ENCODE peak calls at places on chromosomes 5 and 9, in ten cellular contexts. C, P, S, F, L, B, U, W, Q and O are unnamed samples.

GRCh38 chr9:74721696-74722660 is 165.7 kb downstream of the TRPM6 start:
- DNase-seq in F (no peak), L (no peak), U (no peak), W (no peak), C (no peak), S (no peak), Q (no peak), P (no peak), B (no peak), O (no peak)

GRCh38 chr5:124996764-124997077 is 250.3 kb upstream of the ZNF608 start:
- DNase-seq in P (no peak), Q (peak), L (peak), U (peak), C (no peak), B (no peak), S (no peak), F (no peak), W (no peak), O (no peak)

GRCh38 chr5:102664946-102665345 is 90.2 kb upstream of the PAM start:
- DNase-seq in W (no peak), B (no peak), C (no peak), U (no peak), S (no peak), P (no peak), Q (no peak), F (no peak), L (no peak), O (no peak)

GRCh38 chr5:144183254-144183889 is 12.7 kb downstream of the KCTD16 start:
- DNase-seq in C (no peak), F (no peak), U (peak), S (no peak), W (no peak), Q (peak), B (no peak), P (no peak), L (peak), O (peak)

GRCh38 chr9:34457266-34458012 is 931 bp downstream of the FAM219A start:
- DNase-seq in B (peak), P (peak), W (peak), U (peak), F (peak), L (peak), Q (peak), C (peak), S (no peak), O (no peak)

GRCh38 chr9:89425921-89426388 is 72.0 kb downstream of the SEMA4D start:
- DNase-seq in P (no peak), U (no peak), L (no peak), W (no peak), S (no peak), Q (no peak), B (no peak), F (no peak), C (no peak), O (no peak)

GRCh38 chr9:96383165-96383939 is at the start of gene SLC35D2:
- DNase-seq in F (peak), C (peak), L (peak), Q (peak), S (peak), W (peak), U (peak), B (peak), P (peak), O (peak)

GRCh38 chr9:123866497-123866896 is 63.4 kb downstream of the DENND1A start:
- DNase-seq in C (no peak), L (peak), S (no peak), U (no peak), B (no peak), W (no peak), P (no peak), F (no peak), Q (peak), O (no peak)

GRCh38 chr9:118038713-118039112 is 334.5 kb downstream of the TLR4 start:
- DNase-seq in B (no peak), C (no peak), L (no peak), W (no peak), S (no peak), P (no peak), Q (no peak), F (no peak), U (no peak), O (no peak)

GRCh38 chr9:123299558-123300126 is 31.3 kb upstream of the STRBP start:
- DNase-seq in S (no peak), P (no peak), Q (no peak), W (no peak), U (no peak), L (no peak), B (no peak), F (peak), C (no peak), O (no peak)

GRCh38 chr5:31809037-31809910 is 170.3 kb downstream of the PDZD2 start:
- DNase-seq in F (peak), Q (peak), C (peak), S (no peak), P (peak), B (no peak), U (peak), L (peak), W (peak), O (peak)

GRCh38 chr9:34417734-34418133 is 40.6 kb downstream of the FAM219A start:
- DNase-seq in F (no peak), B (no peak), C (no peak), P (no peak), L (no peak), U (no peak), Q (no peak), S (no peak), W (no peak), O (no peak)

GRCh38 chr5:122492675-122493074 is 180.6 kb downstream of the SNCAIP start:
- DNase-seq in S (no peak), F (no peak), W (no peak), P (peak), B (no peak), U (peak), Q (no peak), L (peak), C (no peak), O (peak)

GRCh38 chr9:133372144-133372543 is 3.7 kb downstream of the SURF4 start:
- DNase-seq in W (no peak), C (no peak), S (no peak), U (no peak), L (no peak), B (no peak), F (no peak), P (no peak), Q (no peak), O (no peak)

GRCh38 chr9:133377721-133378216 is 1.6 kb downstream of the STKLD1 start:
- DNase-seq in F (no peak), U (peak), P (peak), B (no peak), Q (peak), S (no peak), L (peak), C (no peak), W (no peak), O (no peak)

GRCh38 chr9:133375724-133376654 is at the start of the genes STKLD1 and SURF4:
- DNase-seq in F (peak), Q (peak), U (peak), S (peak), W (peak), B (peak), P (peak), C (peak), L (peak), O (peak)

GRCh38 chr9:133374612-133375115 is 1.2 kb downstream of the SURF4 start:
- DNase-seq in Q (peak), C (no peak), L (peak), B (no peak), P (no peak), F (no peak), W (no peak), U (no peak), S (no peak), O (no peak)

DNA sequence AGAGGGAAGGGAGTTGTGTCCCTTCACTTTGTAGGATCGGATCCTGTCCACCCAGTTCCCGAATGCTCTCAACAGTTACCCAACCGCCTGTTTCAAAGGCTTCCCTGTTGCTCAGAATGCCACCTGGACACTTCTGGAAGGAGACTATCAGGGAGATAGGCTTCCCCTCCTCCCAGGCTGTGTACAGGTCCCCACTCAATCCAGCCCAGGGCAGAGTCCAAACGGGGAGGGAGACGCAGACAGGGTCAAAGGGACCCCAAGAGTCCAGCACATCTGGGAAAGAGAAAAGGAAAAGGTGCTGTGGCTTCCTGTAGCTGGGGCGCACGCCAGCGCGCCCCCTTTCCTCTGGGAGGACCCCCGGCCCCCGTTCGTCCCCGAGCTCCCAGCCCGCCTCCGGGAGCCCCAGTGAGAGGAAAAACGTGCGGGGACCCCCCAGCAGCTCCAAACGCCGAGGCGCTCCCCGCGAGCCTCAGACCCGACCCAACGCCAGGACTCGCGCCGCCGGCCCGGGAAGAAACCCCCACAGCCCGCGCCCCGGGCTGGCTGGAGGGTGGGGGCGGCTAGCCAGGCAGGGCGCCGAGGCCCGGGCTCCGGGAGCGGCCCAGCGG is 640 bp downstream of the SURF4 start:
- DNase-seq in U (peak), Q (peak), W (no peak), C (peak), L (peak), B (no peak), S (peak), F (no peak), P (peak), O (peak)
- TF ChIP-seq CTCF in U (no peak), Q (no peak), W (no peak), C (no peak), L (no peak), B (no peak), S (no peak), F (no peak), P (no peak), O (no peak)

GRCh38 chr5:6775595-6775994 is 62.4 kb downstream of the TENT4A start:
- DNase-seq in Q (no peak), P (no peak), L (no peak), F (peak), W (no peak), S (no peak), U (no peak), C (no peak), B (no peak), O (no peak)

GRCh38 chr5:6770826-6771607 is 57.8 kb downstream of the TENT4A start:
- DNase-seq in B (no peak), W (no peak), L (no peak), P (no peak), U (no peak), Q (no peak), C (no peak), S (no peak), F (peak), O (no peak)

GRCh38 chr5:6773342-6774035 is 60.3 kb downstream of the TENT4A start:
- DNase-seq in Q (no peak), C (no peak), S (no peak), U (peak), F (no peak), P (no peak), L (no peak), W (no peak), B (no peak), O (no peak)

GRCh38 chr5:6774673-6775327 is 61.6 kb downstream of the TENT4A start:
- DNase-seq in W (no peak), L (peak), P (no peak), U (no peak), S (no peak), F (peak), B (no peak), C (no peak), Q (no peak), O (no peak)

GRCh38 chr5:6772886-6773285 is 59.7 kb downstream of the TENT4A start:
- DNase-seq in U (no peak), W (no peak), Q (no peak), F (no peak), C (no peak), L (no peak), S (no peak), B (no peak), P (no peak), O (no peak)
- TF ChIP-seq CTCF in U (no peak), W (no peak), Q (no peak), F (no peak), C (no peak), L (no peak), S (no peak), B (no peak), P (no peak), O (no peak)

DNA sequence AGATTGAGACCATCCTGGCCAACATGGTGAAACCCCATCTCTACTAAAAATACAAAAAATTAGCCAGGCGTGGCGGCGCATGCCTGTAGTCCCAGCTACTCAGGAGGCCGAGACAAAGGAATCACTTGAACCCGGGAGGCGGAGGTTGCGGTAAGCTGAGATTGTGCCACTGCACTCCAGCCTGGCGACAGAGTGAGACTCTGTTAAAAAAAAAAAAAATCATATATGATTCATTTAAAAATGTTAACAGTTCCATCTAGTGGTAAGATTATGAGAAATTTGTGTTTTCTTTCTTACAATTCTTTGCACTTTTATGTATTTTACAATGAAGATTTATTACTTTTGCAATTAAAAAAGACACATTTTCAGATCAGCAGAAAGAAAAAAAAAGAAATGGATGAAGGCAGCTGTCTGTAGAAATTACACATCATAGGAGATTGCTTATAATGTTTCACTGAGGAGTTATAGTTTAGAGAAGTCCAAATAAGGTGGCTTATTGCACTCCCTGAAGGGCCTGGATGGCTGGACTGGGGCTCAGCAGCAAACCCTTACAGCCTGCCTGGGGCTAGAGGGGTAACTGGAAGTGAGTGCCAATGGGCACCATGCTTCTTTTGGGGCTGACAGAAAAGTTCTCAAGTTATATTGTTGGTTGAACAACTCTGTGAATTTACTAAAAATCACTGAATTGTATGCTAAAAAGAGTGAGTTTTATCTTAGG is 20.2 kb downstream of the C9orf153 start:
- DNase-seq in F (no peak), Q (peak), U (no peak), C (no peak), P (no peak), W (no peak), B (no peak), S (no peak), L (peak), O (no peak)
- TF ChIP-seq CTCF in F (no peak), Q (peak), U (peak), C (no peak), P (no peak), W (no peak), B (no peak), S (no peak), L (no peak), O (no peak)

GRCh38 chr9:38031594-38031993 is 37.4 kb downstream of the SHB start:
- DNase-seq in C (no peak), S (no peak), U (no peak), P (no peak), F (no peak), Q (no peak), W (no peak), B (no peak), L (no peak), O (no peak)

GRCh38 chr9:38032266-38032830 is 36.7 kb downstream of the SHB start:
- DNase-seq in Q (no peak), L (no peak), C (peak), P (peak), U (no peak), S (no peak), W (no peak), B (no peak), F (peak), O (no peak)

GRCh38 chr9:38029923-38030638 is 38.9 kb downstream of the SHB start:
- DNase-seq in B (no peak), C (no peak), S (no peak), F (no peak), W (no peak), P (no peak), Q (no peak), U (no peak), L (no peak), O (peak)

GRCh38 chr9:38027714-38028113 is 41.3 kb downstream of the SHB start:
- DNase-seq in S (no peak), L (no peak), W (no peak), U (no peak), B (no peak), F (no peak), Q (no peak), P (no peak), C (no peak), O (no peak)

DNA sequence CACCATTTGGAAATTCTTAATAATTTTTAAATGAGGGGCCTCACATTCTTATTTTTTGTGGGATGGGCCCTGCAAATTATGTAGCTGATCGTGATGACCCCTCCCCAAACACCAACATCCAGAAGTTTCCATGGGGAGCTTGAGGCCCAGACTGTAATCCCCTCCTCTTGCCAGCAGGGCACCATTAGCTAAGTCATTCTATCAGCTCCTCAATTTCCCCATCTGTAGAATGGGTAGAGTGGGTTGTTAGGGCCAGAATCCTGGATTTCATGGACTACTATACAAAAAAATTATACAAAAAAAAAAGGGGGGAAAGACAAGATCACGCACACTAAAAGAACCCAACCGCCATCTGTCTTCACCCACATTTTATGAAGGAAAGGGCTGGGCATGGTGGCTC is 38.4 kb downstream of the SHB start:
- DNase-seq in C (no peak), P (no peak), L (no peak), B (no peak), Q (no peak), U (no peak), W (no peak), S (no peak), F (no peak), O (no peak)
- TF ChIP-seq CTCF in C (no peak), P (no peak), L (peak), B (no peak), Q (peak), U (no peak), W (no peak), S (no peak), F (no peak), O (peak)

DNA sequence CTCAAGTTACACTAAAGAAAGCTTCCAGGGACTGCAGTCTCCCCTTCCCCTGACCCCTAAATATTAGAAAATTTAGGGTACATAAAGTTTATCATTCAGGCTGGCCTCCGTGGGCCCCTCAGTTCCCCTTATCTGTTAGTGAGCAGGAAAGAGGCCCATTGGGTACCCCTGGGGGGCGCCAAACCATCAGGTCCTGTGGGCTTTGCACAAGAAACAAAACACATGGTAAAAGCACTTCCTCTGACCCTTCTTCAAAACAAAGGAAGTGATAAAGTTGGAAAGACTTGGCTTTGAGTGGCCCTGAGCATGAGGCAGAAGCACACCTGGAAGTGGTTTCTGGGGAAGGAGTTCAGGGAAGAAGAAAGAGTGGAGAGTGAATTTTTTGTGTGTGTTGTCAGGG is 213.0 kb downstream of the SMARCA2 start:
- DNase-seq in B (no peak), U (peak), F (no peak), L (peak), C (peak), W (no peak), Q (no peak), P (peak), S (no peak), O (peak)
- TF ChIP-seq CTCF in B (no peak), U (no peak), F (peak), L (peak), C (no peak), W (peak), Q (peak), P (no peak), S (no peak), O (peak)

DNA sequence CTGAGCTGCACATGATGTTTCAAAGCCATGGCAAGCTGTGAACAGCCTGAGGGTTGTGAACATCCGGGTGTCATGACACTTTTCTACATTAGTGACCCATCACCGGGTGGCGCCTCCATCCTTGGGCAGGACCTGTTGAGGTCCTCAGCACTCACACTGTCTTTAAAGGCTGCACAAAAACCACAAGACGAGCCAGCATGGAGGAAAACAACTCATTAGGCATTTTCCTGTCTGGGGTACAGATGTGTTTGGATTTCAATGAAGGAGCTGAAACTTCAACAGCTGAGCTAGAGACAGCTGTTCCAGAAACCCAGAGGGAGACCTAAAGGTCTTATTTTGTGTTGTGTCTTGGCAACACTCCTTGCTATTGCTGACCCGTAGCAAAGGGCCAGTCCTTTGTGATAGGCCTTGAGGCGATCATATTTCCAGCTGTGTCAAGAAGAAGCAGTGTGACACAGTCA is 151.9 kb upstream of the VLDLR start:
- DNase-seq in Q (peak), S (no peak), P (peak), L (peak), B (no peak), C (peak), F (no peak), U (peak), W (no peak), O (peak)
- TF ChIP-seq CTCF in Q (no peak), S (no peak), P (no peak), L (no peak), B (no peak), C (no peak), F (no peak), U (peak), W (no peak), O (no peak)

GRCh38 chr9:32550609-32551490 is 1.3 kb upstream of the SMIM27 start:
- DNase-seq in B (peak), L (peak), W (peak), S (peak), Q (peak), P (peak), C (peak), F (peak), U (peak), O (peak)
- TF ChIP-seq CTCF in B (peak), L (no peak), W (no peak), S (peak), Q (peak), P (no peak), C (no peak), F (no peak), U (no peak), O (no peak)

DNA sequence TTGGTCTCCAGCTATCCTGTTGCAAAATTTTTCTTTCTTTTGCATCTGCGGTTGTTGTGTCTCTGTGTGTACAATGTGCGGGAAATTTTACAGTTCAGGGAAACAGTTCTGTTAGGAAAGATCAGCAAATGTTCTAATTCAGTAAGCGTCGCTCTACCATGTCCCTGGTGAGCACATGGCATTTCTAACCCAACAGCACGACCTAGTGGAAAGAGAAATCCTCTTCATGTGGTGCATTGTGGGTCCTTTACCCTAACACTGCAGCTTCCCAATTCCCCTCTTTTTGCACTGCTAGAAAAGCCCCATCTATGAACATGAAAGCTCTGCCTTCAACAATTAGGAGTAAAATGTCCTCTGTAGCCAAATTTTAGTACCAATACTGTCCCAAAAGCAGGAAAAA is 974.2 kb upstream of the CDH9 start:
- DNase-seq in C (no peak), S (no peak), U (no peak), P (no peak), W (no peak), Q (no peak), B (no peak), L (peak), F (no peak), O (no peak)
- TF ChIP-seq CTCF in C (no peak), S (no peak), U (no peak), P (no peak), W (no peak), Q (no peak), B (no peak), L (no peak), F (no peak), O (no peak)